ENCODE peak calls at places on chromosome 3, in nine cellular contexts. P is body of pancreas, Q is prostate gland, L is neuronal stem cell, D is HepG2, I is heart right ventricle, Z is Peyer's patch, E is neural progenitor cell, A is HCT116. H is an unnamed sample.
A peak's percentile ranks its signal among the peaks of the same experiment; 100 is the strongest.

GRCh38 chr3:53748512-53749271 is 97.5 kb downstream of the CHDH start:
- DNase-seq in P (peak; percentile 16), Q (no peak), L (no peak), D (no peak), I (no peak), Z (no peak), E (no peak), A (no peak), H (no peak)

GRCh38 chr3:36175916-36176461 is 204.3 kb upstream of the STAC start:
- DNase-seq in P (no peak), Q (no peak), L (no peak), D (no peak), I (no peak), Z (no peak), E (no peak), A (no peak), H (no peak)

GRCh38 chr3:121748638-121749275 is 784 bp downstream of the GOLGB1 start:
- DNase-seq in P (peak; percentile 88), Q (no peak), L (no peak), D (peak; percentile 74), I (no peak), Z (no peak), E (peak; percentile 78), A (no peak), H (peak; percentile 15)

GRCh38 chr3:21718161-21718765 is 32.7 kb downstream of the ZNF385D start:
- DNase-seq in P (no peak), Q (no peak), L (no peak), D (no peak), I (no peak), Z (no peak), E (no peak), A (no peak), H (no peak)

GRCh38 chr3:39378092-39378491 is 5.1 kb upstream of the SLC25A38 start:
- DNase-seq in P (peak; percentile 75), Q (peak; percentile 50), L (peak; percentile 14), D (peak; percentile 59), I (no peak), Z (no peak), E (peak; percentile 70), A (peak; percentile 45), H (peak; percentile 58)

GRCh38 chr3:145882416-145882815 is 278.6 kb downstream of the PLOD2 start:
- DNase-seq in P (no peak), Q (no peak), L (no peak), D (no peak), I (no peak), Z (no peak), E (no peak), A (no peak), H (no peak)

GRCh38 chr3:104273046-104273649 is 1093.6 kb upstream of the ALCAM start:
- DNase-seq in P (no peak), Q (no peak), L (no peak), D (peak; percentile 31), I (no peak), Z (no peak), E (peak; percentile 24), A (peak; percentile 19), H (no peak)

GRCh38 chr3:9690451-9691450 is 12.9 kb upstream of the CPNE9 start:
- DNase-seq in P (no peak), Q (no peak), L (no peak), D (no peak), I (no peak), Z (no peak), E (no peak), A (no peak), H (no peak)

GRCh38 chr3:159260049-159260662 is 458.3 kb downstream of the MFSD1 start:
- DNase-seq in P (peak; percentile 72), Q (peak; percentile 33), L (peak; percentile 66), D (peak; percentile 56), I (no peak), Z (no peak), E (peak; percentile 77), A (peak; percentile 45), H (peak; percentile 21)

GRCh38 chr3:104745313-104745712 is 621.4 kb upstream of the ALCAM start:
- DNase-seq in P (no peak), Q (no peak), L (no peak), D (no peak), I (no peak), Z (no peak), E (peak; percentile 55), A (no peak), H (no peak)

GRCh38 chr3:193665370-193665989 is 72.5 kb downstream of the OPA1 start:
- DNase-seq in P (no peak), Q (no peak), L (no peak), D (peak; percentile 25), I (no peak), Z (no peak), E (no peak), A (peak; percentile 23), H (peak; percentile 6)

GRCh38 chr3:16294854-16295253 is 29.8 kb downstream of the OXNAD1 start:
- DNase-seq in P (no peak), Q (no peak), L (no peak), D (no peak), I (no peak), Z (no peak), E (no peak), A (no peak), H (no peak)

DNA sequence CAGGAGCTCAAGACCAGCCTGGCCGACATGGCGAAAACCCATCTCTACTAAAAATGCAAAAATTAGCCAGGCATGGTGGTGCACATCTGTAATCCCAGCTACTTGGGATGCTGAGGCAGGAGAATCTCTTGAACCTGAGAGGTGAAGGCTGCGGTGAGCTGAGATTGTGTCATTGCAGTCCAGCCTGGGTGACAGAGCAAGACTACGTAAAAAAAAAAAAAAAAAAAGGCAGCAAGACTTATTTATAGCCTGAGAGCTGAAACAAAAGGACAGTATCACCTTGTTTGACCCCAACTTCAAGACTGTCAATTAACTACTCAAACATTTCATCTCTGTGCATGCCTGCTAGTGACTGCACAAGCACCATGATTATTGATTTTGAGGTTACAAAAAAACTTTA is 478.9 kb upstream of the GBE1 start:
- DNase-seq in P (no peak), Q (no peak), L (no peak), D (no peak), I (no peak), Z (no peak), E (no peak), A (no peak), H (no peak)
- H3K9me3 ChIP-seq in P (no peaks in the 10 kb centered on the region), Q (no peaks in the 10 kb centered on the region), L (no peaks in the 10 kb centered on the region), D (no peaks in the 10 kb centered on the region), I (no peaks in the 10 kb centered on the region), Z (no peaks in the 10 kb centered on the region), E (no peaks in the 10 kb centered on the region), A (no peaks in the 10 kb centered on the region), H (no peaks in the 10 kb centered on the region)

DNA sequence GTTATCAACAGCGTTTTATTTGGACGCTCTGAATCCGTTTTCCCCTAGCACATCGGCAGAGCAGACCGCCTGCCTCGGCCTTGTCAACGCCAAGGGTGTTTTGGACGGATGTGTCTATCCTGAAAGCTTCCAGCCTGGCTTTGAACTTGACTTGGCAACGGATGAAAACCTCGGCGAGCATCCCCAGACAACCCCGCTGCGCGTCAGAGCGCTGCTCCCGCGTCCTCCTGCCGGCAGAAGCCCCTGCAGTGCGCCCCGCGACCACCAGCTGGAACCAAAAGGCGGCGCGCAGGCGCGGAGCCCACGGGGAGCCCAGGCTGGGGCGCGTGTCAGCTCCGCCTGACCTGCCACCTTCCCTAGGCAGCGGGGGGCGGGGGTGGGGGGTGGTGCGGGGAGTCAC is 26.2 kb upstream of the ARL8B start:
- DNase-seq in P (no peak), Q (no peak), L (peak; percentile 33), D (no peak), I (peak; percentile 45), Z (no peak), E (peak; percentile 61), A (no peak), H (no peak)
- H3K4me3 ChIP-seq in P (no peak overlapping the region), Q (no peak overlapping the region), L (no peak overlapping the region), D (no peak overlapping the region), I (peak overlapping the region; percentile 38), Z (no peak overlapping the region), E (peak overlapping the region; percentile 29), A (no peak overlapping the region), H (no peak overlapping the region)

GRCh38 chr3:143101792-143102381 is 17.7 kb upstream of the CHST2 start:
- DNase-seq in P (no peak), Q (no peak), L (no peak), D (no peak), I (no peak), Z (no peak), E (no peak), A (no peak), H (no peak)

GRCh38 chr3:143103633-143104032 is 15.9 kb upstream of the CHST2 start:
- DNase-seq in P (no peak), Q (no peak), L (no peak), D (no peak), I (no peak), Z (no peak), E (no peak), A (no peak), H (no peak)

GRCh38 chr3:143110371-143110770 is 9.2 kb upstream of the CHST2 start:
- DNase-seq in P (no peak), Q (no peak), L (no peak), D (no peak), I (no peak), Z (no peak), E (no peak), A (no peak), H (no peak)

GRCh38 chr3:143109861-143110260 is 9.7 kb upstream of the CHST2 start:
- DNase-seq in P (no peak), Q (no peak), L (no peak), D (no peak), I (no peak), Z (no peak), E (no peak), A (no peak), H (no peak)

DNA sequence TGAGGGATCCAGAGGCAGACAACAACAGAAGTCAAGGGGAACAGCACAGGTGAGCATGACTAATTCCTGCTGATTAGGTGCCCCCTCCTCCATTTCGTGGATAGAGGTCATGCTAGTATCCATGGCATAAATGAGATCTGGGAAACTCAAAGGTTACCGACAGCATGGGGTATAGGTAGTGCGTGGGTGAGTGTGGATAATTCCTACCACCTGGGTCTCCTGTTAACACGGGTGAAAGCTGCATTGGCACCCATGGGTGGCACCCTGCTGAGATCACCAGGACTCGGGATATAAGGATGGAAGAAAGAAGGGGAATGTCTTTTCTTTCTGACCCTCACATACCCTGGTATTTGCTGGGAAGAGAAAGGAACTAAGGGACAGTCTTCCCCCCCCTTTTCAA is 14.4 kb upstream of the CHST2 start:
- DNase-seq in P (no peak), Q (no peak), L (no peak), D (no peak), I (no peak), Z (no peak), E (no peak), A (no peak), H (no peak)
- H3K9me3 ChIP-seq in P (no peaks in the 10 kb centered on the region), Q (no peaks in the 10 kb centered on the region), L (peaks cover 5% of the 10 kb centered on the region), D (peaks cover 15% of the 10 kb centered on the region), I (peaks cover 3% of the 10 kb centered on the region), Z (no peaks in the 10 kb centered on the region), E (no peaks in the 10 kb centered on the region), A (no peaks in the 10 kb centered on the region), H (no peaks in the 10 kb centered on the region)

DNA sequence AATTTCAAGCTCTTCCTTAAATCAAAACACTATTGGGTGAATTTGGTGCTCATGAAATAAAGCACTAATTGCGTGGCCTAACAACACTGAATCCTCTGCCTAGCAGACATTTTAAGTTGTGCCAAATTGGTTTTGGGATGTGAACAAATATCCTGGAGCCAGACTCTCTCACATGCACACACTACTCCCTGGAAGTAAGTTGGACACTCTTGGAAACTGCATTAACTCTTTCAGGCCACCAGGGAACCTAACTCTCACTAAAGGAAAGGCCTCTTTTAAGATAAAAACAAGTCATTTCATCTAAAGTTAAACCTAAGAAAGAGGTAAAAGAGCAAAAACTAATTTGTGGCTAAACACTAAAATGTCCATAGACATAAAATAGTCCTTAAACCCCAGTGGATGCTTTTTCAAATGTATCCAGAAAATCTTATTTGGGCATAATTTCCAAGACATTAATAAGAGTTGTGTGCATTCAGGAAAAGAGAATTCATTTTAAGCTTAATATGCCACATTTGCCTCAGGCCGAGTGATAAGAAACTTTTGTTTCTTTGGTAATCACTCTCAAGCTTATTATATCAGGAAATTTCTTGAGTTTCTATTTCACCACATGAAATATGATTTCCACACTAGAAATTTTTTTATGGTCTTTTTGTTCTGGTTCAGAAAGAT is 61.8 kb downstream of the ZBTB20 start:
- DNase-seq in P (no peak), Q (no peak), L (no peak), D (no peak), I (no peak), Z (no peak), E (peak; percentile 12), A (no peak), H (no peak)
- H3K4me3 ChIP-seq in P (no peak overlapping the region), Q (no peak overlapping the region), L (no peak overlapping the region), D (no peak overlapping the region), I (no peak overlapping the region), Z (no peak overlapping the region), E (no peak overlapping the region), A (no peak overlapping the region), H (no peak overlapping the region)

H was measured in CD4-positive, alpha-beta memory T cell.